ENCODE peak calls at places on chromosomes 16 and 17, in five cellular contexts. F is neural crest cell, A is transverse colon, X is A549, K is colonic mucosa. N is an unnamed sample.
A peak's percentile ranks its signal among the peaks of the same experiment; 100 is the strongest.

GRCh38 chr17:64066709-64067108 is 46.3 kb upstream of the ICAM2 start:
- DNase-seq in K (no peak), F (no peak), A (no peak), X (no peak), N (peak; percentile 54)

GRCh38 chr16:58324792-58325191 is 30.0 kb upstream of the PRSS54 start:
- DNase-seq in F (no peak), A (no peak), X (no peak), K (no peak), N (no peak)

GRCh38 chr17:63698381-63698885 is 1.5 kb downstream of the LIMD2 start:
- DNase-seq in A (no peak), K (no peak), F (no peak), X (no peak), N (peak; percentile 39)

GRCh38 chr17:41444186-41444585 is 3.4 kb upstream of the KRT38 start:
- DNase-seq in A (no peak), K (no peak), X (no peak), F (no peak), N (no peak)

GRCh38 chr17:1162116-1162855 is 17.5 kb downstream of the ABR start:
- DNase-seq in X (no peak), F (no peak), A (no peak), K (no peak), N (no peak)

GRCh38 chr16:28140788-28141618 is 70.8 kb downstream of the XPO6 start:
- DNase-seq in X (no peak), K (no peak), A (peak; percentile 37), F (no peak), N (peak; percentile 67)

GRCh38 chr16:26672206-26672605 is 394.5 kb upstream of the C16orf82 start:
- DNase-seq in X (no peak), K (no peak), F (no peak), A (no peak), N (no peak)

GRCh38 chr16:30651124-30652004 is 604 bp downstream of the PRR14 start:
- DNase-seq in A (peak; percentile 80), F (peak; percentile 42), X (peak; percentile 81), K (peak; percentile 68), N (peak; percentile 69)

GRCh38 chr17:36004604-36005003 is 3.3 kb upstream of the CCL15 start:
- DNase-seq in K (peak; percentile 36), A (no peak), F (no peak), X (no peak), N (no peak)

GRCh38 chr17:15999974-16000827 is 577 bp downstream of the TTC19 start:
- DNase-seq in F (no peak), A (no peak), K (no peak), X (no peak), N (no peak)

GRCh38 chr17:42362245-42362961 is 25.8 kb downstream of the STAT3 start:
- DNase-seq in K (no peak), A (no peak), X (no peak), F (no peak), N (no peak)

GRCh38 chr17:76599699-76600460 is 14.2 kb upstream of the ST6GALNAC2 start:
- DNase-seq in F (no peak), A (no peak), K (no peak), X (no peak), N (no peak)

GRCh38 chr17:65553009-65553645 is 8.3 kb downstream of the AXIN2 start:
- DNase-seq in F (no peak), X (no peak), K (no peak), A (no peak), N (no peak)

GRCh38 chr17:1873418-1873817 is 43.6 kb downstream of the RPA1 start:
- DNase-seq in K (no peak), X (no peak), F (no peak), A (no peak), N (no peak)

GRCh38 chr16:48810436-48810802 is 200.4 kb upstream of the N4BP1 start:
- DNase-seq in K (no peak), F (no peak), A (no peak), X (no peak), N (no peak)

GRCh38 chr16:80982646-80983045 is 24.0 kb downstream of the CMC2 start:
- DNase-seq in F (no peak), A (no peak), X (no peak), K (no peak), N (no peak)

GRCh38 chr16:67169642-67170167 is 633 bp upstream of the NOL3 start:
- DNase-seq in F (peak; percentile 86), K (peak; percentile 58), A (peak; percentile 38), X (no peak), N (no peak)

GRCh38 chr16:50371936-50372595 is 3.3 kb upstream of the BRD7 start:
- DNase-seq in F (peak; percentile 48), A (no peak), K (no peak), X (no peak), N (no peak)

GRCh38 chr16:12258806-12259205 is 282.3 kb downstream of the SNX29 start:
- DNase-seq in F (no peak), K (no peak), A (no peak), X (no peak), N (no peak)

GRCh38 chr16:77963185-77964044 is 58.9 kb upstream of the CLEC3A start:
- DNase-seq in F (no peak), X (no peak), A (no peak), K (no peak), N (no peak)

GRCh38 chr17:40251576-40251975 is 32.5 kb downstream of the WIPF2 start:
- DNase-seq in X (peak; percentile 58), F (no peak), A (peak; percentile 44), K (peak; percentile 47), N (no peak)

GRCh38 chr17:50931003-50931878 is 65.1 kb upstream of the TOB1 start:
- DNase-seq in K (peak; percentile 77), A (peak; percentile 80), X (no peak), F (peak; percentile 64), N (peak; percentile 52)

GRCh38 chr17:61232871-61233270 is 166.8 kb upstream of the TBX2 start:
- DNase-seq in A (no peak), X (no peak), F (no peak), K (no peak), N (no peak)

GRCh38 chr17:80261159-80261894 is 675 bp downstream of the RNF213 start:
- DNase-seq in F (peak; percentile 59), K (peak; percentile 79), A (peak; percentile 62), X (peak; percentile 75), N (peak; percentile 42)

GRCh38 chr16:19555938-19556778 is 655 bp downstream of the VPS35L start:
- DNase-seq in F (peak; percentile 49), K (peak; percentile 29), X (peak; percentile 41), A (peak; percentile 11), N (no peak)

GRCh38 chr16:63361032-63361624 is 1324.9 kb upstream of the CDH8 start:
- DNase-seq in F (peak; percentile 3), A (no peak), X (peak; percentile 14), K (peak; percentile 22), N (no peak)

GRCh38 chr17:33112763-33113162 is 121.1 kb downstream of the SPACA3 start:
- DNase-seq in F (no peak), K (no peak), A (no peak), X (peak; percentile 87), N (no peak)

GRCh38 chr17:41404024-41404651 is 6.7 kb upstream of the KRT31 start:
- DNase-seq in A (no peak), X (peak; percentile 77), K (no peak), F (no peak), N (no peak)

GRCh38 chr16:67166883-67167168 is 2.3 kb downstream of the HSF4 start:
- DNase-seq in F (no peak), A (peak; percentile 8), K (no peak), X (no peak), N (no peak)

GRCh38 chr16:49464877-49465504 is 91.4 kb downstream of the C16orf78 start:
- DNase-seq in A (no peak), F (no peak), X (no peak), K (peak; percentile 15), N (peak; percentile 14)

DNA sequence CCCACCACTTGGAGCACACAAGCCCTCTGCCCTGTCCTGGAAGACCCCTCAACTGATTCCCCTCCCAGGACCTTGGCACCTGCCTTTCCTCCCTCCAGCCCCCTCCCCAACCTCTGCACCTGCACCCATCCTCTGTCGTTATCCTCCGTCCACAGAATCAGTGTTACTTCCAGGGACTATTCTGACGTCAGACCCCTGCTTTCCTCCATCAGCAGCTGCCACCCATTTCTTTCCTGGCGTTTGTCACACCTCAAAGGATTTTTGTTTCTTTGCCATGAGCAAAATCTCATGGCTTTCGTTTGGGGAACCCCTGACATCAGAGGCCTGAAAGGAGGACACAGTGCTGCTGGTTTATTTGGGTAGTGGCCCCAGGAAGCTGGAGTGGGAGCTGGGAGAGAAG is 68.5 kb downstream of the SOCS1 start:
- DNase-seq in X (no peak), F (no peak), K (no peak), A (no peak), N (no peak)
- TF ChIP-seq CTCF in X (no peak), F (no peak), K (no peak), A (no peak), N (no peak)

DNA sequence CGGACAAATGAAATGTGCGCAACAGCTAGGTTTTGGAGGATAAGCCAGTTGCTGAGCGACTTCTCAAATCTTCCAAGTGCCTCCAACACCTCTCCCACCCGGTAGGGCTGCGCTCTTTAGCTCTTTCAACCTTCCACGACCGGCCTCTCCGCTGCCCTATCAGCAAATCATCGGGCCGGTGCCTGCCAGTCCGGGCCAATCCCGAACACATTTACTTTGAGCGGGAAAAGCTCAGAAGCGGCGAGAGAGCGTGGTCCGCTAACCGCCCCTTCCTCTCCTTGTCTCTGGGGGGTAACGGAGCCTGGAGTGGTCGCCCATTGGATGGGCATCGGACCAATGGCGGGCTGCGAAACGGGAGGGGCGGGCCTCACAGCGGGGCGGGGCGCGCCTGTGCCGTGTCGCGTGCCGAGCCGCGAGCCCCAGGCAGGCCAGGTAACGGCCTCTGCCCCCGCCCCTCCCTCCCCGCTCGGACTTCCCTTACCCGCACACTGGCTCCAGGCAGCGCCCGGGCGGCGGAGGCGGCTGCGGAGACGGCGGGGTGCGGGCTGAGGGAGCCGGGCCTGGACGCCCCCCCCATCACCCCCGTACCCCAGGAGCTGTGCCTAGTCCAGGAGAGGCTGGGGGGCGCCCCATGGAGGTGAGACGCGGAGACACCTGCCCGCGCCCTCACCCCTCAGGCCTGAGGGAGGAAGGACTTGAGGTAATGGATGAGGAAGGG is at the start of gene MEIOC:
- DNase-seq in X (peak; percentile 97), K (no peak), A (no peak), F (peak; percentile 33), N (no peak)
- TF ChIP-seq CTCF in X (peak; percentile 46), K (no peak), A (no peak), F (no peak), N (no peak)

GRCh38 chr16:25135239-25135878 is 23.8 kb downstream of the LCMT1 start:
- DNase-seq in F (no peak), A (peak; percentile 36), K (peak; percentile 63), X (peak; percentile 15), N (no peak)
- TF ChIP-seq CTCF in F (no peak), A (peak; percentile 51), K (peak; percentile 35), X (peak; percentile 15), N (no peak)

DNA sequence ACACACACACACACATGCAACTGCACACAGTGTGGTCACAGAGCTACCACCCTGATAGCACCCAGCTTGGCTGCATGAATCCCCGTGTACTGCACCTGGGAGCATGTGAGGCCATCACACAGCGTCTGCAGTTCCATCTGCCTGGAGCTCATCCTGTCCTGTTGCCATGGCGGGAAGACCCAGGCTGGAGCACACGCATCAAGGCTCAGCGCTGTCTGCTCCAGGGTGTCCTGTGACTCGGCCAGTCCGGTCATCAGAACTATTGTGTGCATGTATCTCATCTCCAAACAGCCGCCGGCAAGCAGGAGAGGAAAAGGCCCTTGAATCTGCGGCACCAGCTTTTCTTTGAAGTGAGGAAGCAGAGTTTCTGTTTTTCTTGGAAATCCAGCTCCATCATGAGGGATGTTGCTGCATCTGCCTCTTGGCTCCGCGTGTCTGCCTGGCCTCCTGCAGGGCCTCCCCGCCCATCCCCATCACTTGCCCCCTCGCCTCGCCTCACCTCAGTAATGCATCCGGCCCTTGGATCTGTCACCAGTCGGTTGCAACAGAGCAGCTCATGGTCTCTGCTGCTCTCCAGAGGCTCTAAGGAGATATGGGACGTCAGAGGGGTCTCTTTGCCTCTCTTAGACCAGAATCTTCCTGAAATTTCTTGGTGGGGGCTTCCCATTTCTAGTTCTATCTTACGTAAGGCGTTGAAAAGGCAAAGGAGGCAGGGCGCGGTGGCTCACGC is 23.7 kb downstream of the CACNG4 start:
- DNase-seq in F (no peak), K (no peak), A (no peak), X (no peak), N (no peak)
- TF ChIP-seq CTCF in F (no peak), K (no peak), A (no peak), X (no peak), N (no peak)